ENCODE peak calls at places on chromosomes 5 and 9, in four cellular contexts. I is AG04450, S is fibroblast of pulmonary artery, D is osteoblast. B is an unnamed sample.

GRCh38 chr5:140596364-140596763 is 31.7 kb downstream of the SLC35A4 start:
- DNase-seq in I (no peak), D (no peak), S (peak; percentile 62), B (no peak)

GRCh38 chr5:115770466-115770865 is 46.0 kb downstream of the CDO1 start:
- DNase-seq in S (no peak), I (no peak), D (no peak), B (no peak)

GRCh38 chr5:142826741-142827492 is 56.7 kb downstream of the ARHGAP26 start:
- DNase-seq in S (peak; percentile 75), I (no peak), D (no peak), B (no peak)

GRCh38 chr9:130089141-130089540 is 35.4 kb downstream of the GPR107 start:
- DNase-seq in D (no peak), I (no peak), S (no peak), B (no peak)

GRCh38 chr5:9058666-9059065 is 487.2 kb downstream of the SEMA5A start:
- DNase-seq in D (no peak), I (no peak), S (no peak), B (no peak)

GRCh38 chr9:113352411-113352810 is 3.1 kb downstream of the BSPRY start:
- DNase-seq in D (peak; percentile 54), I (no peak), S (no peak), B (no peak)

GRCh38 chr5:52807037-52807436 is 19.3 kb downstream of the ITGA1 start:
- DNase-seq in D (no peak), S (no peak), I (no peak), B (no peak)

GRCh38 chr9:84785766-84786547 is 116.4 kb downstream of the NTRK2 start:
- DNase-seq in D (no peak), I (no peak), S (no peak), B (no peak)

GRCh38 chr5:143913008-143913752 is 101.2 kb downstream of the HMHB1 start:
- DNase-seq in S (peak; percentile 57), I (no peak), D (peak; percentile 82), B (peak; percentile 63)

GRCh38 chr9:19085295-19085694 is 17.4 kb downstream of the HAUS6 start:
- DNase-seq in S (peak; percentile 16), D (no peak), I (no peak), B (no peak)

GRCh38 chr5:152092580-152092979 is 167.9 kb upstream of the GLRA1 start:
- DNase-seq in D (no peak), S (no peak), I (no peak), B (no peak)

GRCh38 chr5:3226171-3226570 is 369.5 kb upstream of the IRX1 start:
- DNase-seq in D (no peak), S (no peak), I (no peak), B (no peak)

GRCh38 chr5:13601152-13601551 is 343.3 kb downstream of the DNAH5 start:
- DNase-seq in D (no peak), I (no peak), S (no peak), B (no peak)

GRCh38 chr5:109753279-109753678 is 63.6 kb downstream of the MAN2A1 start:
- DNase-seq in S (no peak), D (no peak), I (no peak), B (no peak)

GRCh38 chr5:133864711-133865110 is 103.7 kb downstream of the C5orf15 start:
- DNase-seq in D (no peak), S (no peak), I (no peak), B (no peak)

GRCh38 chr5:133866160-133866902 is 102.1 kb downstream of the C5orf15 start:
- DNase-seq in D (no peak), I (no peak), S (no peak), B (no peak)

GRCh38 chr5:133865113-133865512 is 103.3 kb downstream of the C5orf15 start:
- DNase-seq in I (no peak), D (no peak), S (no peak), B (no peak)

GRCh38 chr5:133861161-133861737 is 107.2 kb downstream of the C5orf15 start:
- DNase-seq in S (no peak), D (no peak), I (no peak), B (no peak)

GRCh38 chr5:133863857-133864585 is 104.4 kb downstream of the C5orf15 start:
- DNase-seq in S (no peak), D (no peak), I (no peak), B (no peak)
- TF ChIP-seq CTCF in S (no peak), D (no peak), I (no peak), B (no peak)

GRCh38 chr5:35252963-35253362 is 22.7 kb upstream of the PRLR start:
- DNase-seq in S (no peak), I (no peak), D (no peak), B (no peak)

GRCh38 chr5:35246928-35247644 is 16.8 kb upstream of the PRLR start:
- DNase-seq in I (no peak), S (peak; percentile 35), D (no peak), B (no peak)

GRCh38 chr5:35247645-35248034 is 17.4 kb upstream of the PRLR start:
- DNase-seq in D (peak; percentile 79), I (no peak), S (peak; percentile 28), B (no peak)

GRCh38 chr5:35246411-35246810 is 16.1 kb upstream of the PRLR start:
- DNase-seq in D (no peak), I (no peak), S (no peak), B (no peak)

GRCh38 chr5:35248843-35249780 is 18.8 kb upstream of the PRLR start:
- DNase-seq in I (no peak), D (peak; percentile 58), S (no peak), B (no peak)
- H3K4me3 ChIP-seq in I (no peak overlapping the region), D (peak overlapping the region; percentile 61), S (peak overlapping the region; percentile 15), B (no peak overlapping the region)

DNA sequence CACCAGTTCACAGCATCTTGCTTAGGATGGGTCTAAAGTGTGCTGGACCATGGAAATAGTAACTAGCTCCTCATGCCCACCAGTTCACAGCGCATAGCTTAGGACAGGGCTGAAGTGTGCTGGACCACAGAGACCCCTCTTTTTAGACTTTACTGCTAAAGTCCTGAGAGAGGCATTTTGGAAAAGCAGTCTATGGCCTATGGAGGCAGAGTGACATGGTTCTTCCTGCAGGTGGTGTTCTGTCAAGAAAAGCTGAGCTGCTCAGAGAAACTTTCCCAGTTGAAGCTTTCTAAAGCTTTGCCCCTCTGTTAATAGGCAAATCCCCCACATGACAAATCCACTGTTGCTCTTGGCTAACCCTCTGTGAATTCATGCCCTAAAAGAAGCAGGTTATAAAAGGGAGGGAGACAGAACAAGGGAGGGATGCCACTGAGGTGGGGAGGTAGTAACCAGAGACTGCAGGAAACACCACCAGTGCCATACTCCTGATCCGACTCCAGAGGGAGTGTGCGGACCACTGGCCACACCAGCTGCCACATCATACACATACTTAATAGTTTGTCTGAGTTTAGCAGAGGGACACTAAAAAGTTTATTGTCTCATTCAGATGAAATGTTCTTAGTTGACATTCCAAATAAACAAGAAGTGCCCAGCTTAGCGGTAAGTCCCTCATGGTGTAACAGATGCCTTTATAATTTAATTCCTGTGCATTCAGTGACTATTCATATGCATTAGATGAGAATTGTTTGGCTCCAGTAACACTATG is 236.1 kb upstream of the NFIL3 start:
- DNase-seq in D (no peak), I (peak; percentile 20), S (peak; percentile 42), B (no peak)
- TF ChIP-seq CTCF in D (peak; percentile 55), I (peak; percentile 88), S (peak; percentile 67), B (peak; percentile 82)

GRCh38 chr5:128491291-128491690 is 46.8 kb downstream of the FBN2 start:
- DNase-seq in S (peak; percentile 56), D (no peak), I (no peak), B (no peak)
- H3K4me3 ChIP-seq in S (no peak overlapping the region), D (no peak overlapping the region), I (no peak overlapping the region), B (no peak overlapping the region)

DNA sequence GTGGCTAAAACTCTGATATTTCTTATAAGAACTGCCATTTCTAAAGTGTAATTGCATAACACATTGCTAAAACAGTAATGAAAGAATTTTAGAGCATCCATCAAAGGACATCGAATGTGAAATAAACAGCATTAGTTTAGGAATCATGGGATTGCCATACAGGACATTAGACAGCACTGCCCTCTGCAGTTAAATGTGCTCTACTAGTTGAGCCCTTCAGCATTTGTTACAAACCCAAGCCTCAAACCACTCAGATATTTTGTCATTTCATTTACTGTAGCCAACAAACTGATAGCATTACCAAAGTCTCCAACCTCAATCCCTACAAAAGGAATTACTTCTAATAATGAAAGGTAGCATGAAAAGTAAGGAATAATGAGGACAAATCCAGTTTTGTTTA is 116.8 kb upstream of the COX7C start:
- DNase-seq in S (no peak), D (no peak), I (no peak), B (no peak)
- TF ChIP-seq CTCF in S (no peak), D (no peak), I (no peak), B (no peak)

GRCh38 chr5:150642567-150642927 is 2.1 kb downstream of the SYNPO start:
- DNase-seq in D (peak; percentile 95), S (peak; percentile 95), I (peak; percentile 64), B (no peak)

GRCh38 chr5:150642991-150643710 is 2.7 kb downstream of the SYNPO start:
- DNase-seq in D (no peak), S (no peak), I (no peak), B (no peak)

GRCh38 chr5:150640311-150641005 is at the start of gene SYNPO:
- DNase-seq in S (peak; percentile 99), D (peak; percentile 97), I (peak; percentile 80), B (peak; percentile 79)

GRCh38 chr5:150641006-150641570 is 628 bp downstream of the SYNPO start:
- DNase-seq in S (peak; percentile 97), D (peak; percentile 86), I (no peak), B (no peak)

DNA sequence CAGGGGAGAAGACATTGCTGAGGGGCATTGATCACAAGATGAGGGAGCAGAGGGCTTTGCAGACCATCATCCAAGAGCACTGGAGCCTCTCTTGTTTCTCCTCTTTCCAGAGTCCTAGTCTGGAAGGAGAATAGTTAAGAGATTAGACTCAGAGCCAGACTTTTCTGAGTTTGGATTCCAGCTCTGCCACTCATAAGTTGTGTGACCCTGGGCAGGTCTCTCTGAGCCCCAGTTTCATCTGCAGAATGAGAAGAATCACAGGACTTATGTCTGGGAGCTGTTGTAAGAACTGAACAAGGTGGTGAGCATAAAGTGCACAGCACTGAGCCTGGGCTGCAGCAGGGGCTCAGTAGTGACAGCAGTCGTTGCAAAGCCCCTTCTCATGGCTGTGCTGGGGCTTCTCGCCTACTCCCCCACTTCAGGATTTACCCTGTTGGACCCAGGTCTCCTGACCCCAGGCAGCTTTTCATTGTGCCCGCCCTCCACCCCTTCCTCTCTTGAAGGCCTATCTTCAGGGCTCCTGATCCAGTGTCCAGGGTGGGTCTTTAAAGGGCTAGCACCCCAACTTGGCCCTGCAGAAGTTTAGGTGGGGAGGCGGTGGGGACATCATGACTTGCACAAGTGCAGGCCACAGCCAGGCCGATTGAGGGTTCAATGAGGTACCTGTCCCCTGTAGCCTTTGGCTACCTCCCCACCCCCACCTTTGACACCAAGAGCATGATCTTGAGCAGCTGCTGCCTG is 1.5 kb downstream of the SYNPO start:
- DNase-seq in D (no peak), I (no peak), S (no peak), B (no peak)
- H3K4me3 ChIP-seq in D (peak overlapping the region; percentile 65), I (peak overlapping the region; percentile 74), S (peak overlapping the region; percentile 60), B (peak overlapping the region; percentile 76)

B was measured in AG04449.